ENCODE peak calls at places on chromosomes 7 and 10, in four cellular contexts. One of them, this sample, is unnamed. For H3K27me3 and H3K36me3, the result is how much of the 10 kb centered on the place peaks cover.

GRCh38 chr10:50544857-50545429 is 78.8 kb downstream of the SGMS1 start:
- DNase-seq in fibroblast of lung: no peak
- DNase-seq in heart right ventricle: no peak
- DNase-seq in neural progenitor cell: no peak
- DNase-seq in this sample: no peak

GRCh38 chr7:11620822-11621395 is 211.1 kb downstream of the THSD7A start:
- DNase-seq in fibroblast of lung: no peak
- DNase-seq in heart right ventricle: no peak
- DNase-seq in neural progenitor cell: no peak
- DNase-seq in this sample: no peak

GRCh38 chr7:98555403-98555802 is 61.7 kb upstream of the NPTX2 start:
- DNase-seq in heart right ventricle: no peak
- DNase-seq in fibroblast of lung: no peak
- DNase-seq in neural progenitor cell: no peak
- DNase-seq in this sample: no peak

GRCh38 chr7:34991938-34992840 is 45.1 kb downstream of the DPY19L1 start:
- DNase-seq in heart right ventricle: no peak
- DNase-seq in neural progenitor cell: no peak
- DNase-seq in fibroblast of lung: peak
- DNase-seq in this sample: no peak

GRCh38 chr7:55441668-55442305 is 76.7 kb downstream of the LANCL2 start:
- DNase-seq in fibroblast of lung: peak
- DNase-seq in neural progenitor cell: no peak
- DNase-seq in heart right ventricle: no peak
- DNase-seq in this sample: no peak

GRCh38 chr10:110725809-110726641 is 81.9 kb downstream of the RBM20 start:
- DNase-seq in neural progenitor cell: no peak
- DNase-seq in fibroblast of lung: peak
- DNase-seq in heart right ventricle: peak
- DNase-seq in this sample: no peak

GRCh38 chr7:48299580-48300169 is 128.4 kb downstream of the ABCA13 start:
- DNase-seq in neural progenitor cell: peak
- DNase-seq in fibroblast of lung: peak
- DNase-seq in heart right ventricle: no peak
- DNase-seq in this sample: no peak

GRCh38 chr10:62109532-62110293 is 158.9 kb downstream of the RTKN2 start:
- DNase-seq in neural progenitor cell: no peak
- DNase-seq in heart right ventricle: no peak
- DNase-seq in fibroblast of lung: no peak
- DNase-seq in this sample: no peak

GRCh38 chr10:6669269-6669859 is 89.3 kb upstream of the PRKCQ start:
- DNase-seq in neural progenitor cell: peak
- DNase-seq in fibroblast of lung: peak
- DNase-seq in heart right ventricle: no peak
- DNase-seq in this sample: no peak

GRCh38 chr7:36153571-36154097 is 580 bp downstream of the EEPD1 start:
- DNase-seq in neural progenitor cell: no peak
- DNase-seq in fibroblast of lung: no peak
- DNase-seq in heart right ventricle: peak
- DNase-seq in this sample: no peak

GRCh38 chr7:122695816-122696215 is 3.1 kb downstream of the RNF133 start:
- DNase-seq in neural progenitor cell: no peak
- DNase-seq in fibroblast of lung: no peak
- DNase-seq in heart right ventricle: no peak
- DNase-seq in this sample: no peak

GRCh38 chr10:9863559-9864121 is 1154.0 kb upstream of the CELF2 start:
- DNase-seq in fibroblast of lung: no peak
- DNase-seq in heart right ventricle: no peak
- DNase-seq in neural progenitor cell: no peak
- DNase-seq in this sample: no peak

GRCh38 chr10:131901181-131901829 is 497 bp downstream of the PPP2R2D start:
- DNase-seq in heart right ventricle: peak
- DNase-seq in fibroblast of lung: peak
- DNase-seq in neural progenitor cell: peak
- DNase-seq in this sample: peak

GRCh38 chr10:77185696-77186095 is 451.9 kb downstream of the KCNMA1 start:
- DNase-seq in neural progenitor cell: no peak
- DNase-seq in heart right ventricle: no peak
- DNase-seq in fibroblast of lung: no peak
- DNase-seq in this sample: no peak

GRCh38 chr10:30155401-30155800 is 96.0 kb upstream of the JCAD start:
- DNase-seq in heart right ventricle: no peak
- DNase-seq in fibroblast of lung: peak
- DNase-seq in neural progenitor cell: no peak
- DNase-seq in this sample: no peak

GRCh38 chr7:30988346-30989005 is 24.7 kb downstream of the GHRHR start:
- DNase-seq in heart right ventricle: peak
- DNase-seq in neural progenitor cell: peak
- DNase-seq in fibroblast of lung: no peak
- DNase-seq in this sample: peak

GRCh38 chr10:97795886-97796285 is 24.1 kb upstream of the SFRP5 start:
- DNase-seq in heart right ventricle: no peak
- DNase-seq in neural progenitor cell: no peak
- DNase-seq in fibroblast of lung: no peak
- DNase-seq in this sample: no peak

GRCh38 chr7:6448943-6449543 is 1.3 kb upstream of the DAGLB start:
- DNase-seq in neural progenitor cell: no peak
- DNase-seq in fibroblast of lung: no peak
- DNase-seq in heart right ventricle: no peak
- DNase-seq in this sample: no peak

GRCh38 chr10:97024181-97025073 is 161.3 kb downstream of the SLIT1 start:
- DNase-seq in fibroblast of lung: peak
- DNase-seq in neural progenitor cell: no peak
- DNase-seq in heart right ventricle: no peak
- DNase-seq in this sample: no peak

GRCh38 chr10:75137533-75138438 is 26.3 kb downstream of the SAMD8 start:
- DNase-seq in neural progenitor cell: no peak
- DNase-seq in fibroblast of lung: peak
- DNase-seq in heart right ventricle: no peak
- DNase-seq in this sample: no peak

GRCh38 chr10:129784286-129784685 is 179.8 kb downstream of the EBF3 start:
- DNase-seq in neural progenitor cell: no peak
- DNase-seq in heart right ventricle: no peak
- DNase-seq in fibroblast of lung: no peak
- DNase-seq in this sample: no peak

GRCh38 chr7:79504607-79505389 is 51.3 kb upstream of the MAGI2 start:
- DNase-seq in neural progenitor cell: peak
- DNase-seq in fibroblast of lung: peak
- DNase-seq in heart right ventricle: no peak
- DNase-seq in this sample: no peak

GRCh38 chr10:29858352-29859267 is 200.8 kb downstream of the JCAD start:
- DNase-seq in neural progenitor cell: peak
- DNase-seq in fibroblast of lung: peak
- DNase-seq in heart right ventricle: peak
- DNase-seq in this sample: peak

GRCh38 chr10:480498-480927 is 209.0 kb downstream of the DIP2C start:
- DNase-seq in heart right ventricle: no peak
- DNase-seq in fibroblast of lung: no peak
- DNase-seq in neural progenitor cell: no peak
- DNase-seq in this sample: no peak

GRCh38 chr7:78510580-78511188 is 712.1 kb downstream of the PHTF2 start:
- DNase-seq in heart right ventricle: no peak
- DNase-seq in neural progenitor cell: peak
- DNase-seq in fibroblast of lung: peak
- DNase-seq in this sample: no peak

GRCh38 chr7:50994753-50995319 is 212.1 kb upstream of the GRB10 start:
- DNase-seq in heart right ventricle: no peak
- DNase-seq in fibroblast of lung: no peak
- DNase-seq in neural progenitor cell: no peak
- DNase-seq in this sample: no peak

GRCh38 chr10:46325021-46325420 is 38.2 kb downstream of the ANTXRL start:
- DNase-seq in neural progenitor cell: no peak
- DNase-seq in heart right ventricle: no peak
- DNase-seq in fibroblast of lung: no peak
- DNase-seq in this sample: no peak

GRCh38 chr10:127840884-127841283 is 51.9 kb downstream of the CLRN3 start:
- DNase-seq in neural progenitor cell: no peak
- DNase-seq in fibroblast of lung: no peak
- DNase-seq in heart right ventricle: no peak
- DNase-seq in this sample: no peak

GRCh38 chr7:98294798-98295382 is 13.4 kb downstream of the BRI3 start:
- DNase-seq in fibroblast of lung: peak
- DNase-seq in neural progenitor cell: peak
- DNase-seq in heart right ventricle: peak
- DNase-seq in this sample: no peak

GRCh38 chr7:155291045-155291530 is 6.6 kb upstream of the INSIG1 start:
- DNase-seq in heart right ventricle: no peak
- DNase-seq in neural progenitor cell: no peak
- DNase-seq in fibroblast of lung: peak
- DNase-seq in this sample: no peak

GRCh38 chr10:104317195-104318095 is 20.8 kb downstream of the ITPRIP start:
- DNase-seq in fibroblast of lung: peak
- DNase-seq in heart right ventricle: no peak
- DNase-seq in neural progenitor cell: no peak
- DNase-seq in this sample: no peak

GRCh38 chr7:117858731-117859130 is 14.5 kb downstream of the CTTNBP2 start:
- DNase-seq in fibroblast of lung: peak
- DNase-seq in heart right ventricle: no peak
- DNase-seq in neural progenitor cell: no peak
- DNase-seq in this sample: no peak

GRCh38 chr7:139623518-139623917 is 100.0 kb downstream of the CLEC2L start:
- DNase-seq in fibroblast of lung: no peak
- DNase-seq in neural progenitor cell: no peak
- DNase-seq in heart right ventricle: no peak
- DNase-seq in this sample: no peak
- H3K27me3 ChIP-seq in fibroblast of lung: under half
- H3K27me3 ChIP-seq in neural progenitor cell: under half
- H3K27me3 ChIP-seq in heart right ventricle: under half
- H3K27me3 ChIP-seq in this sample: under half

GRCh38 chr7:37660614-37661013 is 23.0 kb upstream of the GPR141 start:
- DNase-seq in heart right ventricle: no peak
- DNase-seq in neural progenitor cell: no peak
- DNase-seq in fibroblast of lung: no peak
- DNase-seq in this sample: no peak

GRCh38 chr7:37665352-37666022 is 18.1 kb upstream of the GPR141 start:
- DNase-seq in heart right ventricle: no peak
- DNase-seq in neural progenitor cell: peak
- DNase-seq in fibroblast of lung: no peak
- DNase-seq in this sample: no peak

GRCh38 chr7:37669818-37670217 is 13.7 kb upstream of the GPR141 start:
- DNase-seq in fibroblast of lung: no peak
- DNase-seq in neural progenitor cell: no peak
- DNase-seq in heart right ventricle: no peak
- DNase-seq in this sample: no peak

GRCh38 chr7:37663693-37664092 is 19.9 kb upstream of the GPR141 start:
- DNase-seq in neural progenitor cell: no peak
- DNase-seq in fibroblast of lung: no peak
- DNase-seq in heart right ventricle: no peak
- DNase-seq in this sample: no peak

DNA sequence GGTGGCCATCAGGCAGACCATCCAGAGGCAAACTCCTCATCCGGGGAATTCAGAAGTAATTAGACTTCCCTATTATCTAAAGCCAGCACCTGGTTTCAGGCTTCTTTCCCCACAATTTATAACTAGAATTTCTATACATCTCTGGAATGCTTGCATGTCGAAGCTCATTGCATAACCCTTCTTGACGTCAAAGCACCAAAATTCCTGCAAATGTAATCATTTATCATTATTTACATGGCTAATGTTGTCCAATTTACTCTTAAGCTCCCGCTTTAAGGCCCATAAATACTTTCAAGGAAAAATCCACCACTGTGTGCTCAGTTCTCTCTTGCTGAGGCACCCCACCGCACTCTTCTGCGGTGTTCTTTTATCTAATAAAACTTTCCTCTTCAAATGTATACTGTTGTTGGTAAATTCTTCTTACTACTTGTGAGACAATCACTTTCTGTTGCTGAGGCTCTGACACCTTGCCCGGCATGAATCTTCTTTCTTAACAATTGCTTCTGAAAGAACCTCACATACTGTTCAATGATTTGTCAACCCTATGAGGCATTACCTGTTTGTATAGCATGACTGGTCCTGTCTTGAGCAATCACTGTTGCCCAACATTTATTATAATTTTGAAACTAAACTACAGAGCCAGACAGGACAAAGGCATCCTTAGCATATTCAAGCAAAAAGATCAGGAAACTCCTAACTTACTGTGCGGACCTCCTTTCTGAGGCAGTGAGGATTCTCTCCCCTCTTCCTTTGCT is 17.4 kb upstream of the GPR141 start:
- DNase-seq in neural progenitor cell: no peak
- DNase-seq in heart right ventricle: no peak
- DNase-seq in fibroblast of lung: no peak
- DNase-seq in this sample: no peak
- H3K27ac ChIP-seq in neural progenitor cell: no peak
- H3K27ac ChIP-seq in heart right ventricle: no peak
- H3K27ac ChIP-seq in fibroblast of lung: no peak
- H3K27ac ChIP-seq in this sample: no peak

DNA sequence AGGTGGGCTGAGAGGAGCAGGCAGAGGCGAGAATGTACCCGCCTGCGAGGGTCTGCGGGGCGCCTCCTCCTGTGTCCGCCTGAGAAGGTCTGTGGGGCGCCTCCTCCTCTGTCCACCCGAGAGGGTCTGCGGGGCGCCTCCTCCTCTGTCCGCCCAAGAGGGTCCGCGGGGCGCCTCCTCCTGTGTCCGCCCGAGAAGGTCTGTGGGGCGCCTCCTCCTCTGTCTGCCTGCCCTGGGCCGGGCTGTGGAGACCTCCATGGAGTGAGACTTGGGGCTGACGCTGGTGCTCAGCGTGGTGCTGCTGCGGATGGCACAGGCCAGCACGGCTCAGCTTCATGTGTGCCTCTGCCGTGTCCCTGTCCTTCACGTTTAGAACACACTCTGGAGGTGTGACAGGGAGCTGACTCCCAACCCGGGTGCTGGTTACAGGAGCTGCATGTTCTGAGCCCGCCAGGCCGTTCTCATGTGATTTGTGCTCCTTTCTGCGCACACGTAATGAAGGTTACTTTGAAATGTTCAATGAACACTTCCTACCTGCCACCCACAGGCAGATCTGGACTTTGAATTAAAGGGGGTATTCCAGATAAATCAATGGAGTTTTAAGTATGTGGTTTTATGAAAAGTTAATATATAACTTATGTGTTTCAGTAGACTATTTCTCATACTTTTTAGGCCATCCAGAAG is 20.5 kb upstream of the GET4 start:
- DNase-seq in neural progenitor cell: no peak
- DNase-seq in fibroblast of lung: no peak
- DNase-seq in heart right ventricle: no peak
- DNase-seq in this sample: no peak
- H3K36me3 ChIP-seq in neural progenitor cell: under half
- H3K36me3 ChIP-seq in fibroblast of lung: half or more
- H3K36me3 ChIP-seq in heart right ventricle: half or more
- H3K36me3 ChIP-seq in this sample: half or more

GRCh38 chr10:103278862-103279298 is 1.9 kb downstream of the INA start:
- DNase-seq in heart right ventricle: peak
- DNase-seq in neural progenitor cell: peak
- DNase-seq in fibroblast of lung: peak
- DNase-seq in this sample: peak

GRCh38 chr10:103277713-103278299 is 868 bp downstream of the INA start:
- DNase-seq in fibroblast of lung: no peak
- DNase-seq in neural progenitor cell: peak
- DNase-seq in heart right ventricle: no peak
- DNase-seq in this sample: no peak

GRCh38 chr10:103276941-103277712 is at the start of gene INA:
- DNase-seq in neural progenitor cell: peak
- DNase-seq in fibroblast of lung: peak
- DNase-seq in heart right ventricle: no peak
- DNase-seq in this sample: no peak

GRCh38 chr10:103276251-103276936 is 544 bp upstream of the INA start:
- DNase-seq in neural progenitor cell: peak
- DNase-seq in fibroblast of lung: no peak
- DNase-seq in heart right ventricle: no peak
- DNase-seq in this sample: no peak

GRCh38 chr10:103278424-103278823 is 1.5 kb downstream of the INA start:
- DNase-seq in fibroblast of lung: no peak
- DNase-seq in heart right ventricle: no peak
- DNase-seq in neural progenitor cell: no peak
- DNase-seq in this sample: no peak
- H3K27me3 ChIP-seq in fibroblast of lung: under half
- H3K27me3 ChIP-seq in heart right ventricle: half or more
- H3K27me3 ChIP-seq in neural progenitor cell: half or more
- H3K27me3 ChIP-seq in this sample: half or more

This sample was measured in left ventricle myocardium inferior.